ENCODE peak calls at places on chromosomes 16 and 17, in four cellular contexts. M is cardiac muscle cell, K is kidney, P is GM23248. S is an unnamed sample.

GRCh38 chr16:85465328-85466307 is 147.5 kb upstream of the GSE1 start:
- DNase-seq in M (peak), P (peak), K (no peak), S (peak)

GRCh38 chr16:5065813-5066212 is at the start of gene C16orf89:
- DNase-seq in K (no peak), P (no peak), M (no peak), S (no peak)

GRCh38 chr17:82490512-82491195 is 28.9 kb upstream of the FOXK2 start:
- DNase-seq in K (no peak), P (no peak), M (no peak), S (no peak)

GRCh38 chr17:58269557-58270291 is 11.0 kb downstream of the MPO start:
- DNase-seq in K (no peak), P (no peak), M (no peak), S (no peak)

GRCh38 chr16:75272097-75272548 is 20.7 kb upstream of the BCAR1 start:
- DNase-seq in K (peak), M (peak), P (no peak), S (no peak)

GRCh38 chr17:76262732-76263344 is 2.3 kb upstream of the UBALD2 start:
- DNase-seq in K (peak), P (no peak), M (no peak), S (no peak)

GRCh38 chr17:35089846-35090193 is 26.3 kb upstream of the RFFL start:
- DNase-seq in P (peak), K (no peak), M (peak), S (peak)

GRCh38 chr16:57956270-57956808 is 14.6 kb downstream of the CNGB1 start:
- DNase-seq in K (peak), P (no peak), M (no peak), S (no peak)

GRCh38 chr17:3513305-3514035 is 37.7 kb downstream of the ASPA start:
- DNase-seq in P (no peak), M (no peak), K (no peak), S (peak)

GRCh38 chr17:60501589-60501988 is 24.5 kb downstream of the APPBP2 start:
- DNase-seq in K (no peak), M (no peak), P (no peak), S (no peak)

GRCh38 chr16:27801259-27801945 is 251.5 kb downstream of the KATNIP start:
- DNase-seq in K (no peak), P (peak), M (no peak), S (peak)

GRCh38 chr17:10875411-10875810 is 37.5 kb upstream of the PIRT start:
- DNase-seq in K (no peak), M (peak), P (peak), S (no peak)

DNA sequence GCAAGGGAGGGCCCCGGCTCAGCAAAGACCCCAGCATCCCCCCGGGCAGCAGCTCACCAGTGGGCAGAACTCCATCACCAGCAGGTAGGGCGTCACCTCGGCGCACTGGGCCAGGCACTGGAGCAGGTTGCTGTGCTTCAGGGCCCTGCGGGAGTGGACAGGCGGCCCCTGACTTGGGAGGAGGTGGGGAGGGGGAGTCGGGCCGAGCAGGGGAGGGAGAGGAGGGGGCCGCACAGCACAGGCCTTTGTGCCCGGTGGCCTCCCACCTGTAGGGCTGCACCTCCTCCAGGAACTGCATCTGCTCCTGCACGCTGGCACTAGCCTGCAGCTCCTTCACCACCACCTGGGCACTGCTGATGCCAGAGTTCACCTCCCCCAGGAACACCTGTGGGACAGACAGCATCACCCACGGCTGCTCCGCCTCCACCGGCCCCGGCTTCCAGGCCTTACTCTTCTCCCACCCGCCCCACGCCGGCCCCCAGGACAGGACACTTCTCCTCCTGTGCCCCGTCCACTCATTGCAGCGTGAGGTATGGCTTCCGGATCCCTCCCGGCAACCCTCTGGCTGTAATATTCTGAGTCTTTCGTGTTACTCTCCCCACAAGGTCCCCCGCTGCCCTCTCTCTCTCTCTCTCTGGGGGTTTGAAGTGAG is 37.7 kb upstream of the PVALEF start:
- DNase-seq in K (no peak), P (no peak), M (no peak), S (no peak)
- H3K4me3 ChIP-seq in K (no peak), P (no peak), M (no peak), S (no peak)

DNA sequence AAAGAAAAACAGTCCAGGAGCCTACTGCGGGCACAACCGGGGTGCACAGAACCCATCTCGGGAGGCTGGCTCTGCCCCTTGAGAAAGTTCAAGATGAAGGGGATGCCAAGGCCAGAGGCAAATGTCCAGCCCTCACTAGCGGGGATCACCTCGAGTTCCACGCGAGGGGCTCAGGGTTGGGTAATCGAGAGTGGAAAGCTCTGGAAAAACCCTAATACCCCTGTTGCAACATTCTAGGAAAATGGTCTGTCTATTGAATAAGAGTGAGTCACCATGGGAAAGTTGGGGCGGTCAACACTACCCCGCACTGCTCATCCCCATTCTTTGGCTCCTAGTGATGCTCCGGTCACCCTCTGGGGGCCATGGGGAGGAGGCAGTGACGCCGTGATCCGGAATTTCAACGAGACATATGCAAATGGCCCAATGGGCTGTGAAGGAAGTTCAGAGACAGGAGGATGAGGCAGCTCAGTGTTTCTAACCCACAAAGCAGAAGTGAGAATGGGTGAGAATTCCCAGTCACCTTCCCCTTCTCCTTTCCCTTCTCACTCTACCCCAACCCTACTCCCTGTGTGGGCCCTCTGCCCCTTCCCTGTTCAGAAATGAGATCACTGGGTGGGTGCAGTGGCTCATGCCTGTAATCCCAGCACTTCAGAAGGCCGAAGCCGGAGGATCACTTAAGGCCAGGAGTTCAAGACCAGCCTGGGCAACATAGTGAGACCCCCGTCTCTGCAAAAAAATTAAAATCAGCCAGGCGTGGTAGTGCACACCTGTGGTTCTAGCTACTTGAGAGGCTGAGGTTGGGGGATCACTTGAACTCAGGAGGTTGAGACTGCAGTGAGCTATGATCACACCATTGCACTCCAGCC is 22.4 kb downstream of the SOCS3 start:
- DNase-seq in M (no peak), K (peak), P (peak), S (peak)
- H3K4me3 ChIP-seq in M (no peak), K (no peak), P (no peak), S (no peak)

DNA sequence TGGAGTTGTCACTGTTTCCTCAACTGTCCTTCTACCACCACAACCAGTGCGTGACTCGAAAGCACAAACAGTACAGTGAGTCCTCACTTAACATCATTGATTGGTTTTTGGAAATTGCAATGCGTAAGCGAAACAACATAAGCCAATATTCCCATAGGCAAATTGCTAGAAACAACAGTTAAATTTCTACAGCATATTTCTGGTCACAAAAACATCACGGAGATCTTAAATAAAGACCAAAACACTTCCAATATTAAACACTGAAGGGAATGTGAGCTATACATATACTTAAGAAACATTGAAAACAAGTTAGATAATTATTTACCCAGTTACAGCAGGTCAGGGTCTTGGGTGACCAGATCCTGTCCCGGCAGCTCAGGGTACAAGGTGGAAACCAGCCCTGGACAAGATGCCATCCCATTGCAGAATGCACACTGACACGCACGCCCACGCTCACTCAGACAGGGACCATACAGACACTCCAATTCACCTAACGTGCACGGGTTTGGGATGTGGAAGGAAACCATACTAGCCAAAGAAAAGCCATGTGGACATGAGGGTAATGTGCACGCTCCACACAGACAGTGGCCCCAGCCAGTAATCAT is 4.7 kb downstream of the SLC13A5 start:
- DNase-seq in M (no peak), K (no peak), P (no peak), S (no peak)
- H3K4me3 ChIP-seq in M (no peak), K (no peak), P (no peak), S (no peak)

GRCh38 chr17:72423286-72423589 is 302.4 kb downstream of the SOX9 start:
- DNase-seq in K (no peak), P (no peak), M (no peak), S (no peak)

GRCh38 chr17:72423718-72424117 is 302.9 kb downstream of the SOX9 start:
- DNase-seq in M (no peak), P (no peak), K (no peak), S (no peak)

GRCh38 chr17:72421128-72422092 is 300.6 kb downstream of the SOX9 start:
- DNase-seq in K (peak), M (no peak), P (peak), S (peak)

GRCh38 chr17:72422204-72422504 is 301.3 kb downstream of the SOX9 start:
- DNase-seq in K (no peak), M (no peak), P (no peak), S (no peak)

DNA sequence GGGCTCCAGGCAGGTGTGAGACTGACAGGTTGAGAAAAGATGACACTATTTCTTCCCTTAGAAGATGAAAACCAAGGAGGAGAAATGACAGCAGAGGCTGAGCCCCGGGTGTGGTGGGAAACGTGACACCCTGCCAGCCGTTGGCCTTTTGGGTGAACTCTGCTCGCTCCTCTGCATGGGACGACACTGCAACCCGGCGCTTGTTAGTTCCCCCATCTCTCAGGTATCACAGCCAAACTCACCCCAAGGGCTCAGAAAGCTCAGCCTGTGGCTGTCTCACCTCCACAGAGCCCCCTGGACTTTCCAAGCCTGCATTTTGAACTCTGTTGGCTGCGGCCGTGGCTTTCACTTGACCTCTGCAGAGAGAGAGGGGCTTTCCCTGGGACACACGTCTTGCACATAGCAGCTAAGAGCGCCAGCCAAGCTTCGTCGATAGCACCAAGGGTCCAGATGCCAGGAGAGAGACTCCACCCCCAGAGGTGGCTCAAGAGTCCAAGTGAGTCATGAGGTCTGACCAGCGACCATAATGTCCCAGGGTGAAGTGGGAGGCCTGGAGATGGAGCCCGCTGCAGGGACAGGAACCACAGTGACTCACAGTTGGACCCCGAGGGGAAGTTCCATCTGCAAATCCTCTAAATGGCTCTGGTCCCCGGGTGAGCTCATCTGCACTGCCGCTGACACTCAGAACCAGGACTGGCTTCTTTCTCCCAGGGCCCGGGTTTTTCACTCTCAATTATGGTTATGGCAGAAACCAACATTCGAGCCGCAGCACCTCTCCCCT is 301.9 kb downstream of the SOX9 start:
- DNase-seq in K (peak), M (peak), P (peak), S (peak)
- H3K4me3 ChIP-seq in K (no peak), M (no peak), P (peak), S (no peak)

GRCh38 chr17:8654822-8655221 is 24.3 kb upstream of the MYH10 start:
- DNase-seq in K (no peak), M (no peak), P (no peak), S (no peak)
- H3K4me3 ChIP-seq in K (no peak), M (no peak), P (no peak), S (no peak)

S was measured in fibroblast of mammary gland.